ENCODE peak calls at places on chromosomes 2 and 18, in nine cellular contexts. O, H, J, C, Q, M, A, K and X are unnamed samples.

GRCh38 chr2:241810304-241811208 is 1.6 kb downstream of the NEU4 start:
- DNase-seq in K (no peak), Q (no peak), C (no peak), H (peak), M (no peak), J (no peak), O (no peak), A (no peak), X (no peak)

GRCh38 chr2:174016447-174016846 is 51.3 kb upstream of the SP3 start:
- DNase-seq in M (no peak), A (no peak), Q (no peak), J (no peak), C (no peak), K (no peak), H (no peak), O (no peak), X (no peak)

GRCh38 chr2:84839851-84840250 is 41.0 kb downstream of the TRABD2A start:
- DNase-seq in J (no peak), H (no peak), A (peak), Q (no peak), M (no peak), O (no peak), C (no peak), K (no peak), X (no peak)

GRCh38 chr18:10284571-10285282 is 169.7 kb upstream of the APCDD1 start:
- DNase-seq in Q (no peak), K (no peak), M (no peak), A (no peak), J (no peak), C (no peak), H (no peak), O (no peak), X (no peak)

GRCh38 chr2:204187513-204188088 is 251.0 kb downstream of the ICOS start:
- DNase-seq in M (no peak), A (no peak), J (no peak), K (peak), O (no peak), C (no peak), Q (no peak), H (no peak), X (no peak)

GRCh38 chr2:232315049-232315922 is 63.3 kb upstream of the ALPP start:
- DNase-seq in M (peak), A (peak), C (no peak), J (no peak), O (peak), H (peak), Q (no peak), K (peak), X (peak)

GRCh38 chr2:38105911-38106310 is 30.0 kb upstream of the CYP1B1 start:
- DNase-seq in M (no peak), K (no peak), C (no peak), J (no peak), A (peak), Q (no peak), O (no peak), H (no peak), X (no peak)

GRCh38 chr2:3774336-3774735 is 71.0 kb downstream of the DCDC2C start:
- DNase-seq in A (no peak), C (no peak), O (no peak), M (no peak), K (no peak), H (no peak), Q (no peak), J (no peak), X (no peak)